ENCODE peak calls at places on chromosomes 5 and 9, in ten cellular contexts. J is breast epithelium, D is fibroblast of lung, U is GM12878, W is omental fat pad, T is H9, M is fibroblast of the aortic adventitia, V is Calu3, B is AG09309, E is GM12865. I is an unnamed sample.

GRCh38 chr5:111975133-111975532 is 218.1 kb upstream of the NREP start:
- DNase-seq in M (peak; percentile 58), U (no peak), B (no peak), E (no peak), J (no peak), W (no peak), V (no peak), T (no peak), D (no peak), I (no peak)

GRCh38 chr5:170117736-170118135 is 12.0 kb downstream of the FOXI1 start:
- DNase-seq in J (no peak), U (no peak), V (no peak), T (no peak), D (no peak), M (no peak), W (no peak), E (no peak), B (no peak), I (no peak)

GRCh38 chr5:86917117-86917579 is 299.4 kb downstream of the COX7C start:
- DNase-seq in U (no peak), M (peak; percentile 37), B (no peak), W (no peak), T (no peak), J (no peak), V (peak; percentile 21), E (peak; percentile 9), D (peak; percentile 42), I (peak; percentile 4)

GRCh38 chr5:125834438-125835147 is 588.6 kb upstream of the GRAMD2B start:
- DNase-seq in T (no peak), W (no peak), D (no peak), M (no peak), E (no peak), J (no peak), V (no peak), U (no peak), B (no peak), I (no peak)

GRCh38 chr5:151085517-151086031 is 4.7 kb upstream of the TNIP1 start:
- DNase-seq in J (peak; percentile 51), D (no peak), W (no peak), B (no peak), T (no peak), E (peak; percentile 62), M (peak; percentile 74), V (peak; percentile 83), U (no peak), I (peak; percentile 47)

GRCh38 chr5:110179291-110179690 is 489.6 kb downstream of the MAN2A1 start:
- DNase-seq in T (no peak), M (no peak), V (no peak), W (no peak), U (no peak), B (no peak), J (no peak), E (no peak), D (no peak), I (no peak)

GRCh38 chr9:100756217-100756616 is 178.3 kb downstream of the CAVIN4 start:
- DNase-seq in V (no peak), U (no peak), W (no peak), D (no peak), T (no peak), E (no peak), M (no peak), B (no peak), J (no peak), I (no peak)

GRCh38 chr5:5799826-5800225 is 377.3 kb downstream of the ICE1 start:
- DNase-seq in D (no peak), E (no peak), W (no peak), J (no peak), U (no peak), M (no peak), B (no peak), T (no peak), V (no peak), I (no peak)

GRCh38 chr5:51468196-51468595 is 84.9 kb downstream of the ISL1 start:
- DNase-seq in E (no peak), V (no peak), T (no peak), D (no peak), M (peak; percentile 9), W (no peak), J (no peak), U (no peak), B (no peak), I (no peak)
- TF ChIP-seq CTCF in E (no peak), V (no peak), T (peak; percentile 26), D (no peak), M (no peak), W (no peak), J (no peak), U (no peak), B (no peak), I (no peak)

DNA sequence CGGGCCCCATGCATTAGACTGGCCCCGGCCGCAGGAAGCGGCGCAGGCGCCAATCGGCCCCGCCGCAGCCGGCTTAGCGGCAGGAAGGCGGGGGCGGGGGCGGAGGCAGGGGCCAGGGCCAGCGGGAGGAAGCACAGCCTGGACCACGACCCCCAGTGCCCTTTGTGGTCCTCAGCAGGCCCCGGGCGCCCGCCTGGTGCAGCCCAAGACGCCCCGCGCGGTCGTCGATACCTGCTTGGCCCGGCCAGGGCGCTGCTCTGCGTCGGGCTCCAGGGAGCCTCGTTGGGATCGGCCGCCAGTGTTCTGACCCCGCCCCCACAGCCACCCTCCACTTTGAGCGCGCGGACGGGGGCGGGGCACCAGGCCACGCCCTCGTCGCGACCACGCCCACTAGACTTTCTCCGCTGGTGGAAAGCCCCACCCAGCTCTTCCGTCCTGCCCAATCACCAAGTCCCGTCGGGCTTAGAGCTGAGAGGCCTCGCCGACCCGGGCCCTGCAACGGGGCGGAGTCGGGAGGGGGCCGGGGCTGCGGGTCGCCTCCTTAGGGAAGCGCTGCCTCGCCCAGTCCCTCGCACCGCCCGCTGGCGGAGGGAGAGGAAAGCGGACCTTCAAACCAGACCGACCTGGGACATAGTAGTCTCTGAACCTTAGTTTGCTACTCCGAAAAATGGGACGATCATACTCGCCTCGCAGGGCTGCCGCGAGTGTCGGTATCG is at the start of gene PDLIM7:
- DNase-seq in U (peak; percentile 77), T (peak; percentile 98), E (peak; percentile 97), V (peak; percentile 98), W (peak; percentile 88), B (peak; percentile 84), M (peak; percentile 97), D (peak; percentile 97), J (peak; percentile 93), I (peak; percentile 98)
- TF ChIP-seq CTCF in U (no peak), T (no peak), E (no peak), V (peak; percentile 31), W (no peak), B (peak; percentile 14), M (peak; percentile 13), D (no peak), J (no peak), I (no peak)

GRCh38 chr5:154607746-154608145 is 129.7 kb upstream of the HAND1 start:
- DNase-seq in W (no peak), T (no peak), J (no peak), D (no peak), B (no peak), V (no peak), E (no peak), M (no peak), U (no peak), I (no peak)

GRCh38 chr5:154608531-154609011 is 130.5 kb upstream of the HAND1 start:
- DNase-seq in U (no peak), V (no peak), W (no peak), T (peak; percentile 62), J (no peak), D (no peak), E (no peak), M (no peak), B (no peak), I (no peak)

GRCh38 chr5:154612666-154613065 is 134.6 kb upstream of the HAND1 start:
- DNase-seq in B (no peak), M (no peak), D (no peak), W (no peak), E (no peak), T (no peak), J (no peak), V (no peak), U (no peak), I (no peak)

GRCh38 chr5:154611341-154611767 is 133.3 kb upstream of the HAND1 start:
- DNase-seq in E (peak; percentile 21), V (no peak), J (no peak), U (no peak), W (no peak), B (no peak), M (peak; percentile 22), D (peak; percentile 19), T (no peak), I (no peak)

DNA sequence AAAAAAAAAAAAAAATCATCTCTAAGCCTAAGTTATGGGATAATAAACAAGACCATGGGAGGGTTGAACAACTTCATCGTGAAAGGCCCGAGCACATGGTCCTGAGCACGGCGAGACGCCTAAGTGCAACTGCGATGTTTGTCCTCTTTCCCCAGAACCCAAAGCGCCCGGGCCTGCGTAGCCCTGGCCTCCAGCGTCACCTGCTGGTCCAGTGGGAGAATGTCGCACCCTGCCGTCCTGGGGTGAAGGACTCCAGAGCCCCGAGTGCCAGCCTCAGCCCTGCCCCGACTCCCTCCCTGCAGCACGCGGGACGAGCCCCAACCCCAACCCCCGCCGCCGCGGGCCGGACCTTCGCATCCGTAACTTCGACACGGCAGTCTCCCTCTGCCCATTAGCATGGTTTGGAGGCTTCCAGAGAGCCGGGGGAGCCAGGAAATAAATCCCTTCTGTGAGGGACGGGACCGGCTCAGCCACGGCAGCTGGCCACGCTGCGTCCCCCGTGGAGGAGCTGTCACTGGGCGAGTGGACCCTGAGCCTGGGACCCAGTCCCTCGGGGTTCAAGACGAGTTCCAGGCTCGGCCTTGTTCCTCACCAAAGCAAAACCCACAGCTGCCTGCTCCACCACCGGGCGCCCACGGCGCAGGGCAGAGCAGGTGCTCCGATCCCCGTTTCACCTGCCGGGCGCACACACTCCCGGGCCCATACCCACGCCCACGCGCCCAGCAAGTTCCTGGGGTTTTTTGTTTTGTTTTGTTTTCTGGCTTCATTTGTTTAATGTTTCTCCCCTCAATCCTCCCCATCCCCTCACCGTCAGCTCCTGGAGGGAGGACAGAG is 132.5 kb upstream of the HAND1 start:
- DNase-seq in D (peak; percentile 39), E (peak; percentile 91), J (peak; percentile 29), V (peak; percentile 89), M (peak; percentile 70), U (peak; percentile 27), W (no peak), B (no peak), T (peak; percentile 90), I (peak; percentile 89)
- TF ChIP-seq CTCF in D (peak; percentile 95), E (peak; percentile 99), J (peak; percentile 10), V (peak; percentile 93), M (peak; percentile 93), U (peak; percentile 96), W (peak; percentile 34), B (peak; percentile 95), T (peak; percentile 97), I (peak; percentile 97)

GRCh38 chr5:120531215-120531614 is 67.1 kb downstream of the PRR16 start:
- DNase-seq in E (no peak), J (no peak), D (no peak), M (no peak), W (no peak), T (no peak), B (no peak), U (no peak), V (no peak), I (no peak)

GRCh38 chr5:120535900-120536299 is 71.8 kb downstream of the PRR16 start:
- DNase-seq in J (no peak), B (no peak), M (no peak), V (no peak), U (no peak), W (no peak), T (no peak), E (no peak), D (peak; percentile 52), I (no peak)

GRCh38 chr5:120533581-120533980 is 69.5 kb downstream of the PRR16 start:
- DNase-seq in V (no peak), J (no peak), B (no peak), E (no peak), D (no peak), W (no peak), U (no peak), M (no peak), T (no peak), I (no peak)

GRCh38 chr5:120529386-120529785 is 65.3 kb downstream of the PRR16 start:
- DNase-seq in U (no peak), B (no peak), T (no peak), M (no peak), J (no peak), W (no peak), E (no peak), V (no peak), D (no peak), I (no peak)

GRCh38 chr5:120532835-120533234 is 68.7 kb downstream of the PRR16 start:
- DNase-seq in E (no peak), U (no peak), J (no peak), B (no peak), T (peak; percentile 66), D (no peak), M (no peak), V (peak; percentile 10), W (no peak), I (no peak)
- TF ChIP-seq CTCF in E (no peak), U (no peak), J (no peak), B (peak; percentile 19), T (peak; percentile 77), D (peak; percentile 38), M (peak; percentile 27), V (no peak), W (no peak), I (no peak)

I was measured in GM20000.